ENCODE peak calls at places on chromosomes 6 and 20, in six cellular contexts. N is cardiac muscle cell, Z is dorsolateral prefrontal cortex, T is A673, X is stomach, K is endothelial cell of umbilical vein. R is an unnamed sample.

GRCh38 chr6:5214570-5215052 is 46.1 kb downstream of the LYRM4 start:
- DNase-seq in N (peak; percentile 94), T (peak; percentile 81), K (peak; percentile 46), X (no peak), Z (no peak), R (peak; percentile 46)

GRCh38 chr20:45138451-45139300 is 14.4 kb upstream of the WFDC12 start:
- DNase-seq in K (peak; percentile 4), T (peak; percentile 60), X (peak; percentile 62), N (peak; percentile 42), Z (no peak), R (peak; percentile 83)

GRCh38 chr20:16846011-16846410 is 97.9 kb downstream of the OTOR start:
- DNase-seq in Z (no peak), X (no peak), K (no peak), T (peak; percentile 21), N (no peak), R (no peak)

GRCh38 chr6:137813308-137813707 is 53.8 kb upstream of the TNFAIP3 start:
- DNase-seq in T (no peak), K (no peak), X (no peak), N (no peak), Z (no peak), R (no peak)

GRCh38 chr6:16276991-16277981 is 38.9 kb downstream of the GMPR start:
- DNase-seq in T (peak; percentile 80), K (peak; percentile 96), N (peak; percentile 89), X (peak; percentile 73), Z (no peak), R (peak; percentile 81)

GRCh38 chr6:127206531-127207065 is 60.1 kb upstream of the RNF146 start:
- DNase-seq in Z (no peak), K (peak; percentile 44), X (no peak), N (no peak), T (no peak), R (no peak)

GRCh38 chr6:44631968-44632367 is 244.5 kb downstream of the CDC5L start:
- DNase-seq in N (no peak), K (no peak), T (no peak), Z (no peak), X (no peak), R (no peak)

GRCh38 chr6:34189806-34190503 is 44.1 kb upstream of the GRM4 start:
- DNase-seq in T (no peak), Z (no peak), K (no peak), N (no peak), X (no peak), R (no peak)

GRCh38 chr6:139708342-139709199 is 334.1 kb upstream of the CITED2 start:
- DNase-seq in T (peak; percentile 52), Z (no peak), X (no peak), K (peak; percentile 61), N (peak; percentile 88), R (no peak)

GRCh38 chr6:70863343-70863742 is 93.5 kb downstream of the B3GAT2 start:
- DNase-seq in X (no peak), T (no peak), Z (no peak), N (no peak), K (no peak), R (no peak)

GRCh38 chr6:110590821-110591351 is 114.5 kb upstream of the SLC22A16 start:
- DNase-seq in X (no peak), Z (no peak), K (no peak), N (peak; percentile 58), T (no peak), R (no peak)

GRCh38 chr6:111706841-111707391 is 101.2 kb upstream of the TRAF3IP2 start:
- DNase-seq in N (no peak), T (no peak), X (no peak), K (no peak), Z (no peak), R (no peak)

GRCh38 chr6:100276311-100277057 is 188.2 kb downstream of the SIM1 start:
- DNase-seq in N (no peak), T (no peak), Z (no peak), K (peak; percentile 34), X (no peak), R (no peak)

GRCh38 chr6:155224031-155224451 is 39.8 kb upstream of the CLDN20 start:
- DNase-seq in N (peak; percentile 78), Z (no peak), T (peak; percentile 12), X (no peak), K (peak; percentile 90), R (no peak)

GRCh38 chr6:133892444-133893323 is 3.8 kb downstream of the TCF21 start:
- DNase-seq in N (no peak), T (no peak), K (no peak), X (no peak), Z (no peak), R (no peak)

GRCh38 chr6:30887901-30888300 is 3.6 kb downstream of the DDR1 start:
- DNase-seq in T (no peak), N (no peak), X (no peak), K (no peak), Z (no peak), R (no peak)

GRCh38 chr20:61997891-61998290 is 67.8 kb downstream of the TAF4 start:
- DNase-seq in Z (no peak), N (no peak), X (no peak), K (no peak), T (no peak), R (no peak)

GRCh38 chr6:26336355-26337198 is 28.4 kb upstream of the BTN3A2 start:
- DNase-seq in N (peak; percentile 60), Z (no peak), T (peak; percentile 72), X (no peak), K (no peak), R (no peak)

GRCh38 chr6:141562801-141563763 is 569.6 kb upstream of the GJE1 start:
- DNase-seq in X (peak; percentile 53), N (peak; percentile 95), Z (no peak), K (peak; percentile 97), T (peak; percentile 93), R (peak; percentile 79)

GRCh38 chr20:45308078-45308778 is at the start of gene MATN4:
- DNase-seq in T (no peak), N (no peak), Z (no peak), K (no peak), X (peak; percentile 77), R (no peak)

GRCh38 chr6:6411115-6411514 is 90.7 kb upstream of the F13A1 start:
- DNase-seq in K (no peak), X (no peak), T (no peak), N (no peak), Z (no peak), R (no peak)

GRCh38 chr6:75934643-75935472 is 137.6 kb downstream of the IMPG1 start:
- DNase-seq in T (peak; percentile 85), Z (no peak), K (peak; percentile 77), X (no peak), N (peak; percentile 86), R (peak; percentile 57)
- TF ChIP-seq CTCF in T (peak; percentile 85), Z (peak; percentile 77), K (peak; percentile 68), X (peak; percentile 64), N (peak; percentile 78), R (peak; percentile 49)

GRCh38 chr20:56406910-56407309 is 5.2 kb upstream of the CASS4 start:
- DNase-seq in T (no peak), K (no peak), N (no peak), X (no peak), Z (no peak), R (no peak)

GRCh38 chr20:56400001-56400640 is 7.7 kb downstream of the CSTF1 start:
- DNase-seq in X (peak; percentile 44), K (peak; percentile 74), Z (no peak), T (peak; percentile 76), N (peak; percentile 90), R (peak; percentile 85)

DNA sequence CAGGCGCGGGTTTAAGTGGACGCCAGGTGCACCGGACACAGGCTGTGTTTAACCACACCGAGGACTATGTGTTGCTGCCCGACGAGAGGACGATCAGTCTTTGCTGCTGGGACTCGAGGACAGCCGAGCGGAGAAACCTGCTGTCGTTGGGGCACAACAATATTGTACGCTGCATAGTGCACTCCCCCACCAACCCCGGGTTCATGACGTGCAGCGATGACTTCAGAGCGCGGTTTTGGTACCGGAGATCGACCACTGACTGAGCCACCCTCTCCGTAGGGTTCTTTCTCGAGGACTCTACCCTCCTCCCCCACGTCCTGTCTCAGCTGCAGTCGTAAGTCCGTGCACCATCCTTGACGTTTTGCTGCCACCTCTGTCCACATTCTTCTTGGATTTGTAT is 8.6 kb upstream of the CASS4 start:
- DNase-seq in N (no peak), K (no peak), T (no peak), X (no peak), Z (no peak), R (no peak)
- H3K27ac ChIP-seq in N (no peak overlapping the region), K (no peak overlapping the region), T (no peak overlapping the region), X (no peak overlapping the region), Z (no peak overlapping the region), R (no peak overlapping the region)

DNA sequence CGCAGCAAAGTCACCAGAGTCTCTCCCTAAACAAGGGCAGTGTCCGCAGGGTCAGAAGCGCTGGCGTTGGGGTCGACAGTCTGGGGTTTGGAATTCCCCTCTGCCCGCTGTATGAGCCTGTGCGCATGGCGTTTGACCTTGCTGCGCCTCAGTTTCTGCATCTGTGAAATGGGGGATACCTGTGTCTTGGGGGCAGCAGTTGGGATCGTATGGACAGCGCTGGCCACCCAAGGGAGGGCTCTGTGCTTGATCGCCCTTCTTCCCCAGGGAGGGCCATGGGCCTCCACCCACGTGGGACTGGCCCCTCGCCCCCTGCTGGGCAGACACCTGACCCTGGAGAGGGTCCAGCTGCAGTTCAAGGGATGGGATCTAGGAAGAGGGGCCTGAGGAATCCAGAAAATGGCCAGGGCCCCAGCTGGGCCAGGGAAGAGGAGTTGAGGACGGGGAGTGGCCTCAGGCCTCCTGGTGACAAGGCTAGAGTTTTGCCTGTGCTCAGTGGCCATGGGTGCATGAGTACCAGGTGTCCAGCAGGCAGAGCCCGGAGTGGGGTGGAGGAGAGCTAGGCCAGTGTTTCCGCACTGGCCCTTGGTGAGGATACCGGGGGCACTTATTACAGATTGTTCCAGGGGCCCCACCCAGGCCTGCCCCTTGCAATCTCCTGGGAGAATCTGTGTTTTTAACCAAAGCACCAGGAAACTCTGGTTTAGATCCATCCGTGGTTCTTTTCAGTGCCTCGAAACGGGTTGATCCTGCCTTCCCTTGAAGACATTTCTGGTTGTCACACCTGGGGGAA is 26.3 kb upstream of the PHACTR3 start:
- DNase-seq in K (no peak), T (no peak), Z (no peak), N (no peak), X (no peak), R (no peak)
- TF ChIP-seq CTCF in K (no peak), T (no peak), Z (no peak), N (no peak), X (no peak), R (no peak)

GRCh38 chr20:14775778-14776177 is 438.4 kb upstream of the FLRT3 start:
- DNase-seq in T (no peak), X (peak; percentile 58), K (peak; percentile 66), N (peak; percentile 35), Z (no peak), R (peak; percentile 53)

GRCh38 chr20:14778096-14778495 is 440.7 kb upstream of the FLRT3 start:
- DNase-seq in X (no peak), K (no peak), N (no peak), Z (no peak), T (no peak), R (no peak)

GRCh38 chr20:14780508-14780907 is 443.1 kb upstream of the FLRT3 start:
- DNase-seq in X (no peak), Z (no peak), N (no peak), T (no peak), K (peak; percentile 31), R (no peak)

GRCh38 chr20:14777571-14777970 is 440.2 kb upstream of the FLRT3 start:
- DNase-seq in T (no peak), Z (no peak), X (no peak), K (no peak), N (no peak), R (no peak)

DNA sequence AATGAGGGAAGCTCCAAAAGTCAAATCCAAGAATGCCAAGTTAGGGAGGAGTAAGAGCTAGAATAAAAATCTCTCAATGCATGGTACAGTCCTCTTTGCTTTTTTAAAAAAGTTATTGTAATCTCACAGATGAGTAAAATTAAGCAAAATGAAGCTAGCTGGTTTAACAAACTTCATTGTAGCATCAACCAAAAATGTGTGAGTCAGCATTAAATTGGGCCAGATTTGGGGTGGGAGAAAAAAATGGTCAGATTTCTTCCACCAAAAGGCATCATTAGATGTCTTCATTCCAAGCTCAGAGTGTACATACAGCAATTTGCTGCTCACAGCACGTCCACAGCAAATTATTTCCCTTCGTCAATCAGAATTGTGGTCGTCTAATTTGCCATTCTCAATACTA is 441.5 kb upstream of the FLRT3 start:
- DNase-seq in Z (no peak), T (no peak), X (no peak), N (no peak), K (no peak), R (no peak)
- H3K27ac ChIP-seq in Z (no peak overlapping the region), T (no peak overlapping the region), X (no peak overlapping the region), N (no peak overlapping the region), K (no peak overlapping the region), R (no peak overlapping the region)

R was measured in testis.